ENCODE peak calls at places on chromosomes 5 and 9, in six cellular contexts. S, T, Y, P, F and N are unnamed samples.
A peak's percentile ranks its signal among the peaks of the same experiment; 100 is the strongest.

GRCh38 chr5:14039576-14039975 is 95.1 kb upstream of the DNAH5 start:
- DNase-seq in S (peak; percentile 91), T (no peak), Y (no peak), P (no peak), F (no peak), N (peak; percentile 80)

GRCh38 chr5:130109152-130109551 is 204.9 kb downstream of the CHSY3 start:
- DNase-seq in S (peak; percentile 6), T (no peak), Y (no peak), P (no peak), F (no peak), N (peak; percentile 56)

GRCh38 chr5:157312492-157312891 is 46.6 kb downstream of the CYFIP2 start:
- DNase-seq in S (peak; percentile 27), T (no peak), Y (peak; percentile 58), P (no peak), F (peak; percentile 82), N (peak; percentile 75)

GRCh38 chr5:102959055-102959454 is 160.9 kb downstream of the GIN1 start:
- DNase-seq in S (peak; percentile 96), T (no peak), Y (no peak), P (no peak), F (no peak), N (peak; percentile 85)

GRCh38 chr5:152288917-152289595 is 116.0 kb downstream of the NMUR2 start:
- DNase-seq in S (peak; percentile 0), T (no peak), Y (no peak), P (no peak), F (no peak), N (no peak)

GRCh38 chr9:86754581-86754980 is 192.7 kb downstream of the GAS1 start:
- DNase-seq in S (no peak), T (no peak), Y (no peak), P (no peak), F (no peak), N (peak; percentile 81)

GRCh38 chr9:89793551-89793950 is 188.7 kb downstream of the GADD45G start:
- DNase-seq in S (no peak), T (peak; percentile 23), Y (no peak), P (peak; percentile 28), F (no peak), N (no peak)

GRCh38 chr5:2017540-2018389 is 135.0 kb upstream of the IRX4 start:
- DNase-seq in S (peak; percentile 4), T (no peak), Y (peak; percentile 12), P (no peak), F (no peak), N (peak; percentile 31)

GRCh38 chr5:7078901-7079300 is 317.0 kb upstream of the ADCY2 start:
- DNase-seq in S (no peak), T (no peak), Y (peak; percentile 69), P (no peak), F (peak; percentile 25), N (peak; percentile 32)

GRCh38 chr9:111815200-111816070 is 20.7 kb upstream of the SHOC1 start:
- DNase-seq in S (no peak), T (no peak), Y (no peak), P (no peak), F (no peak), N (peak; percentile 50)

GRCh38 chr5:168128556-168128955 is 162.9 kb upstream of the WWC1 start:
- DNase-seq in S (no peak), T (no peak), Y (no peak), P (no peak), F (no peak), N (no peak)

GRCh38 chr9:31089822-31090221 is 1294.6 kb upstream of the ACO1 start:
- DNase-seq in S (peak; percentile 59), T (no peak), Y (no peak), P (no peak), F (no peak), N (peak; percentile 61)

GRCh38 chr5:15266841-15267240 is 233.1 kb upstream of the FBXL7 start:
- DNase-seq in S (no peak), T (no peak), Y (no peak), P (no peak), F (no peak), N (no peak)